ENCODE peak calls at places on chromosomes 4 and X, in five cellular contexts. D, K, E, T and A are unnamed samples.

GRCh38 chr4:30903493-30903892 is 183.3 kb downstream of the PCDH7 start:
- DNase-seq in D (no peak), K (no peak), E (no peak), T (peak), A (no peak)

GRCh38 chr4:3699678-3700077 is 66.5 kb upstream of the ADRA2C start:
- DNase-seq in D (no peak), K (no peak), E (no peak), T (no peak), A (no peak)

GRCh38 chr4:188941524-188942109 is 802.4 kb downstream of the TRIML1 start:
- DNase-seq in D (no peak), K (no peak), E (no peak), T (peak), A (no peak)

GRCh38 chr4:149961876-149962597 is 116.2 kb upstream of the DCLK2 start:
- DNase-seq in D (no peak), K (no peak), E (no peak), T (peak), A (no peak)

GRCh38 chr4:111639120-111639519 is 506.1 kb upstream of the FAM241A start:
- DNase-seq in D (no peak), K (no peak), E (no peak), T (peak), A (no peak)

GRCh38 chrX:32448945-32449344 is 762.4 kb downstream of the DMD start:
- DNase-seq in D (no peak), K (no peak), E (no peak), T (no peak), A (no peak)

GRCh38 chr4:156954598-156954997 is 17.0 kb downstream of the PDGFC start:
- DNase-seq in D (no peak), K (no peak), E (no peak), T (peak), A (no peak)

GRCh38 chr4:108628411-108628810 is 8.0 kb downstream of the RPL34 start:
- DNase-seq in D (no peak), K (no peak), E (no peak), T (no peak), A (no peak)

GRCh38 chr4:2771264-2771663 is 15.1 kb upstream of the TNIP2 start:
- DNase-seq in D (no peak), K (no peak), E (no peak), T (no peak), A (no peak)

GRCh38 chr4:119237201-119237600 is 24.7 kb downstream of the USP53 start:
- DNase-seq in D (no peak), K (no peak), E (no peak), T (no peak), A (no peak)

GRCh38 chrX:57595381-57595811 is 3.6 kb downstream of the ZXDB start:
- DNase-seq in D (no peak), K (no peak), E (no peak), T (peak), A (no peak)

GRCh38 chr4:150082241-150082640 is 4.0 kb downstream of the DCLK2 start:
- DNase-seq in D (no peak), K (no peak), E (no peak), T (no peak), A (no peak)

GRCh38 chr4:153064571-153064970 is 128.4 kb downstream of the FHDC1 start:
- DNase-seq in D (no peak), K (no peak), E (no peak), T (no peak), A (no peak)

GRCh38 chrX:22095306-22095705 is 63.2 kb downstream of the PHEX start:
- DNase-seq in D (no peak), K (no peak), E (no peak), T (peak), A (no peak)

GRCh38 chr4:52376107-52376704 is 282.9 kb downstream of the USP46 start:
- DNase-seq in D (peak), K (peak), E (no peak), T (peak), A (no peak)

GRCh38 chrX:143536176-143536575 is 18.9 kb upstream of the SPANXN3 start:
- DNase-seq in D (no peak), K (no peak), E (no peak), T (no peak), A (no peak)

GRCh38 chr4:185912779-185913178 is 100.8 kb upstream of the SORBS2 start:
- DNase-seq in D (no peak), K (no peak), E (no peak), T (no peak), A (no peak)

GRCh38 chrX:130726661-130727060 is 176.3 kb downstream of the ENOX2 start:
- DNase-seq in D (no peak), K (no peak), E (no peak), T (peak), A (no peak)

GRCh38 chr4:158315706-158316105 is 105.4 kb downstream of the TMEM144 start:
- DNase-seq in D (no peak), K (no peak), E (no peak), T (peak), A (no peak)

GRCh38 chr4:41572414-41572986 is 34.5 kb downstream of the LIMCH1 start:
- DNase-seq in D (no peak), K (no peak), E (no peak), T (no peak), A (no peak)

GRCh38 chrX:154485150-154486051 is 1.0 kb downstream of the UBL4A start:
- DNase-seq in D (no peak), K (no peak), E (no peak), T (no peak), A (no peak)

GRCh38 chr4:31620476-31620875 is 900.3 kb downstream of the PCDH7 start:
- DNase-seq in D (no peak), K (no peak), E (no peak), T (no peak), A (no peak)

GRCh38 chr4:4542824-4543485 is 1.1 kb upstream of the STX18 start:
- DNase-seq in D (no peak), K (no peak), E (no peak), T (no peak), A (no peak)

GRCh38 chr4:122909683-122910082 is 12.7 kb downstream of the NUDT6 start:
- DNase-seq in D (no peak), K (no peak), E (no peak), T (no peak), A (no peak)

GRCh38 chrX:29617276-29617675 is 598.1 kb upstream of the MAGEB2 start:
- DNase-seq in D (no peak), K (no peak), E (no peak), T (peak), A (no peak)

GRCh38 chr4:176889776-176890175 is 97.1 kb upstream of the VEGFC start:
- DNase-seq in D (no peak), K (no peak), E (no peak), T (no peak), A (no peak)

GRCh38 chr4:173237722-173238121 is 69.1 kb downstream of the GALNT7 start:
- DNase-seq in D (no peak), K (no peak), E (no peak), T (no peak), A (no peak)

GRCh38 chr4:159487284-159487747 is 384.4 kb downstream of the RAPGEF2 start:
- DNase-seq in D (peak), K (no peak), E (no peak), T (peak), A (peak)

GRCh38 chrX:19040373-19040772 is 56.5 kb upstream of the PHKA2 start:
- DNase-seq in D (no peak), K (no peak), E (no peak), T (no peak), A (no peak)